ENCODE peak calls at places on chromosomes 11 and 22, in six cellular contexts. One of them, this sample, is unnamed.

GRCh38 chr11:13134886-13135285 is 125.8 kb downstream of the RASSF10 start:
- DNase-seq in lower leg skin: no peak
- DNase-seq in body of pancreas: no peak
- DNase-seq in A549: no peak
- DNase-seq in endothelial cell of umbilical vein: no peak
- DNase-seq in stomach: no peak
- DNase-seq in this sample: no peak

GRCh38 chr11:18699848-18700261 is 1.3 kb downstream of the TMEM86A start:
- DNase-seq in lower leg skin: peak; percentile 44
- DNase-seq in body of pancreas: no peak
- DNase-seq in A549: no peak
- DNase-seq in endothelial cell of umbilical vein: no peak
- DNase-seq in stomach: no peak
- DNase-seq in this sample: no peak

GRCh38 chr11:36454991-36455611 is 55.0 kb downstream of the TRAF6 start:
- DNase-seq in lower leg skin: no peak
- DNase-seq in body of pancreas: no peak
- DNase-seq in A549: no peak
- DNase-seq in endothelial cell of umbilical vein: no peak
- DNase-seq in stomach: no peak
- DNase-seq in this sample: peak; percentile 46

GRCh38 chr22:36244522-36245391 is 5.4 kb upstream of the APOL2 start:
- DNase-seq in lower leg skin: no peak
- DNase-seq in body of pancreas: no peak
- DNase-seq in A549: no peak
- DNase-seq in endothelial cell of umbilical vein: no peak
- DNase-seq in stomach: no peak
- DNase-seq in this sample: no peak

GRCh38 chr22:36853407-36854099 is 7.3 kb upstream of the NCF4 start:
- DNase-seq in lower leg skin: peak; percentile 40
- DNase-seq in body of pancreas: peak; percentile 53
- DNase-seq in A549: peak; percentile 22
- DNase-seq in endothelial cell of umbilical vein: peak; percentile 50
- DNase-seq in stomach: peak; percentile 62
- DNase-seq in this sample: peak; percentile 53

GRCh38 chr11:637593-638507 is 781 bp downstream of the DRD4 start:
- DNase-seq in lower leg skin: no peak
- DNase-seq in body of pancreas: no peak
- DNase-seq in A549: no peak
- DNase-seq in endothelial cell of umbilical vein: no peak
- DNase-seq in stomach: no peak
- DNase-seq in this sample: no peak

GRCh38 chr11:4076774-4077173 is 17.8 kb upstream of the RRM1 start:
- DNase-seq in lower leg skin: no peak
- DNase-seq in body of pancreas: no peak
- DNase-seq in A549: no peak
- DNase-seq in endothelial cell of umbilical vein: no peak
- DNase-seq in stomach: no peak
- DNase-seq in this sample: no peak

GRCh38 chr11:130390071-130390758 is 38.2 kb downstream of the ADAMTS8 start:
- DNase-seq in lower leg skin: no peak
- DNase-seq in body of pancreas: peak; percentile 59
- DNase-seq in A549: peak; percentile 40
- DNase-seq in endothelial cell of umbilical vein: peak; percentile 32
- DNase-seq in stomach: peak; percentile 40
- DNase-seq in this sample: no peak

GRCh38 chr11:62400760-62401159 is 18.1 kb upstream of the SCGB1A1 start:
- DNase-seq in lower leg skin: peak; percentile 76
- DNase-seq in body of pancreas: peak; percentile 44
- DNase-seq in A549: no peak
- DNase-seq in endothelial cell of umbilical vein: no peak
- DNase-seq in stomach: peak; percentile 54
- DNase-seq in this sample: peak; percentile 80

GRCh38 chr22:20807315-20807752 is 33.4 kb downstream of the SERPIND1 start:
- DNase-seq in lower leg skin: no peak
- DNase-seq in body of pancreas: no peak
- DNase-seq in A549: peak; percentile 69
- DNase-seq in endothelial cell of umbilical vein: no peak
- DNase-seq in stomach: no peak
- DNase-seq in this sample: peak; percentile 48

GRCh38 chr11:65378208-65378927 is 4.1 kb downstream of the SLC25A45 start:
- DNase-seq in lower leg skin: no peak
- DNase-seq in body of pancreas: no peak
- DNase-seq in A549: no peak
- DNase-seq in endothelial cell of umbilical vein: no peak
- DNase-seq in stomach: no peak
- DNase-seq in this sample: no peak

GRCh38 chr11:68448604-68449011 is 11.9 kb upstream of the PPP6R3 start:
- DNase-seq in lower leg skin: no peak
- DNase-seq in body of pancreas: no peak
- DNase-seq in A549: no peak
- DNase-seq in endothelial cell of umbilical vein: no peak
- DNase-seq in stomach: no peak
- DNase-seq in this sample: no peak

GRCh38 chr11:111093061-111093460 is 152.5 kb upstream of the POU2AF2 start:
- DNase-seq in lower leg skin: no peak
- DNase-seq in body of pancreas: no peak
- DNase-seq in A549: no peak
- DNase-seq in endothelial cell of umbilical vein: no peak
- DNase-seq in stomach: no peak
- DNase-seq in this sample: no peak

GRCh38 chr11:73308003-73308962 is at the start of gene ARHGEF17:
- DNase-seq in lower leg skin: peak; percentile 49
- DNase-seq in body of pancreas: peak; percentile 71
- DNase-seq in A549: peak; percentile 71
- DNase-seq in endothelial cell of umbilical vein: peak; percentile 89
- DNase-seq in stomach: peak; percentile 73
- DNase-seq in this sample: no peak

GRCh38 chr22:20750461-20751184 is 23.3 kb upstream of the SERPIND1 start:
- DNase-seq in lower leg skin: peak; percentile 69
- DNase-seq in body of pancreas: peak; percentile 63
- DNase-seq in A549: peak; percentile 22
- DNase-seq in endothelial cell of umbilical vein: peak; percentile 83
- DNase-seq in stomach: peak; percentile 50
- DNase-seq in this sample: peak; percentile 69

GRCh38 chr11:17939542-17939941 is 73.3 kb downstream of the SERGEF start:
- DNase-seq in lower leg skin: no peak
- DNase-seq in body of pancreas: no peak
- DNase-seq in A549: no peak
- DNase-seq in endothelial cell of umbilical vein: no peak
- DNase-seq in stomach: no peak
- DNase-seq in this sample: no peak

GRCh38 chr11:61973603-61974162 is 6.2 kb upstream of the FTH1 start:
- DNase-seq in lower leg skin: peak; percentile 72
- DNase-seq in body of pancreas: peak; percentile 39
- DNase-seq in A549: no peak
- DNase-seq in endothelial cell of umbilical vein: no peak
- DNase-seq in stomach: no peak
- DNase-seq in this sample: no peak

GRCh38 chr22:25564979-25565677 is 653 bp downstream of the GRK3 start:
- DNase-seq in lower leg skin: peak; percentile 17
- DNase-seq in body of pancreas: peak; percentile 40
- DNase-seq in A549: peak; percentile 3
- DNase-seq in endothelial cell of umbilical vein: peak; percentile 6
- DNase-seq in stomach: no peak
- DNase-seq in this sample: no peak

GRCh38 chr22:43186272-43187170 is at the start of gene TTLL12:
- DNase-seq in lower leg skin: no peak
- DNase-seq in body of pancreas: peak; percentile 67
- DNase-seq in A549: peak; percentile 21
- DNase-seq in endothelial cell of umbilical vein: peak; percentile 45
- DNase-seq in stomach: peak; percentile 56
- DNase-seq in this sample: no peak
- TF ChIP-seq POLR2A in lower leg skin: no peak
- TF ChIP-seq POLR2A in body of pancreas: peak; percentile 9
- TF ChIP-seq POLR2A in A549: peak; percentile 70
- TF ChIP-seq POLR2A in endothelial cell of umbilical vein: peak; percentile 66
- TF ChIP-seq POLR2A in stomach: no peak
- TF ChIP-seq POLR2A in this sample: peak; percentile 73

DNA sequence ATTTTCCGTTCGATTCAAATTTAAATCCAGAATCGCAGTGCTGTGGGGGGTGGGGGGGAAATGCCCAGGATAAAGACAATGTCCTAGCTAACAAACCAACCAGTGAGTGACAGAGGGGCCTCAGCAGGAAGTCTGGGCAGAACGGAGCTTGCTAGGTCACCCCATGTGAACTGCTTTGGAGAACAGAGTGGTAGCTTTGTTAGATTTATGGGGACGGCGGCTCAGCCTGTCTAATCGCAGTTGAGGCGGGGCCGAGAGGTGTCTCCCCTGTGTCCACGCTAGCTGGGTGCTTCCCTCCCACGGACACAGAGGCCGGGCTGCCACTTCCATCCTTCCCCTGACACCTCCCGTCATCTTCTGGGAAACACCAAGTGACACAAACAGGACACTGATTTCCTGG is 244.0 kb downstream of the CTTN start:
- DNase-seq in lower leg skin: no peak
- DNase-seq in body of pancreas: no peak
- DNase-seq in A549: no peak
- DNase-seq in endothelial cell of umbilical vein: no peak
- DNase-seq in stomach: no peak
- DNase-seq in this sample: no peak
- TF ChIP-seq POLR2A in lower leg skin: no peak
- TF ChIP-seq POLR2A in body of pancreas: no peak
- TF ChIP-seq POLR2A in A549: no peak
- TF ChIP-seq POLR2A in endothelial cell of umbilical vein: no peak
- TF ChIP-seq POLR2A in stomach: no peak
- TF ChIP-seq POLR2A in this sample: no peak

GRCh38 chr11:95676280-95676679 is 113.3 kb downstream of the FAM76B start:
- DNase-seq in lower leg skin: no peak
- DNase-seq in body of pancreas: no peak
- DNase-seq in A549: no peak
- DNase-seq in endothelial cell of umbilical vein: no peak
- DNase-seq in stomach: no peak
- DNase-seq in this sample: no peak

GRCh38 chr11:95674669-95675358 is 114.8 kb downstream of the FAM76B start:
- DNase-seq in lower leg skin: no peak
- DNase-seq in body of pancreas: no peak
- DNase-seq in A549: no peak
- DNase-seq in endothelial cell of umbilical vein: no peak
- DNase-seq in stomach: no peak
- DNase-seq in this sample: no peak

GRCh38 chr11:95675585-95675984 is 114.0 kb downstream of the FAM76B start:
- DNase-seq in lower leg skin: no peak
- DNase-seq in body of pancreas: no peak
- DNase-seq in A549: no peak
- DNase-seq in endothelial cell of umbilical vein: no peak
- DNase-seq in stomach: no peak
- DNase-seq in this sample: no peak

GRCh38 chr11:95668113-95668512 is 121.5 kb downstream of the FAM76B start:
- DNase-seq in lower leg skin: no peak
- DNase-seq in body of pancreas: no peak
- DNase-seq in A549: no peak
- DNase-seq in endothelial cell of umbilical vein: no peak
- DNase-seq in stomach: no peak
- DNase-seq in this sample: no peak

GRCh38 chr11:95671768-95672167 is 117.8 kb downstream of the FAM76B start:
- DNase-seq in lower leg skin: no peak
- DNase-seq in body of pancreas: no peak
- DNase-seq in A549: no peak
- DNase-seq in endothelial cell of umbilical vein: no peak
- DNase-seq in stomach: no peak
- DNase-seq in this sample: no peak
- TF ChIP-seq POLR2A in lower leg skin: no peak
- TF ChIP-seq POLR2A in body of pancreas: no peak
- TF ChIP-seq POLR2A in A549: no peak
- TF ChIP-seq POLR2A in endothelial cell of umbilical vein: no peak
- TF ChIP-seq POLR2A in stomach: no peak
- TF ChIP-seq POLR2A in this sample: no peak

DNA sequence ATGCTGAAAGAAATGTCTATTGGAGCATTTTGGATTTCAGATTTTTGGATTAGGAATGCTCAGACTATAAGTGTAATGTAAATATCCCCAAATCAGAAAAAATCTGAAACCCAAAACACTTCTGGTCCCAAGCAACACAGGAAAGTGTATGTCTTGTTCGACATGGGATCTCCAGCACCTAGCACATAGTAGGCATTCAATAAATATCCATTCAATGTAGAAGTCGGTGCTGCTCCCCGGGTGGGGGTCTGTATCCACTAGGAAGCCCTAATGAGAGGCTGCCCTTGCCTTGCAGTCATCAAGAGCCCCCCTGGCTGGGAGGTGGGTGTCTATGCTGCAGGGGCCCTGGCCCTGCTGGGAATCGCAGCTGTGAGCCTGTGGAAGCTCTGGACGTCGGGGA is 11.4 kb downstream of the SYT12 start:
- DNase-seq in lower leg skin: no peak
- DNase-seq in body of pancreas: no peak
- DNase-seq in A549: no peak
- DNase-seq in endothelial cell of umbilical vein: no peak
- DNase-seq in stomach: no peak
- DNase-seq in this sample: no peak
- TF ChIP-seq POLR2A in lower leg skin: no peak
- TF ChIP-seq POLR2A in body of pancreas: no peak
- TF ChIP-seq POLR2A in A549: no peak
- TF ChIP-seq POLR2A in endothelial cell of umbilical vein: no peak
- TF ChIP-seq POLR2A in stomach: no peak
- TF ChIP-seq POLR2A in this sample: no peak

This sample was measured in H54.